ENCODE peak calls at places on chromosomes 16 and 17, in seven cellular contexts. U is IMR-90; J is CD4-positive, alpha-beta T cell; X is central memory CD4-positive, alpha-beta T cell; D is T-helper 2 cell; P is stimulated activated CD4-positive, alpha-beta T cell treated with anti-CD3 and anti-CD28 coated beads, TNF-alpha, amount 100 ng/mL, for 4 hours; E is GM19239. Y is an unnamed sample.

GRCh38 chr16:77679901-77680300 is 42.4 kb upstream of the NUDT7 start:
- DNase-seq in U (no peak), J (no peak), X (no peak), D (no peak), P (no peak), E (no peak), Y (no peak)

GRCh38 chr17:56834380-56835258 is 668 bp downstream of the DGKE start:
- DNase-seq in U (peak), J (peak), X (peak), D (peak), P (peak), E (peak), Y (peak)

GRCh38 chr16:5438591-5438990 is 341.0 kb upstream of the EEF2KMT start:
- DNase-seq in U (no peak), J (no peak), X (no peak), D (no peak), P (no peak), E (no peak), Y (no peak)

GRCh38 chr17:40695874-40696472 is 7.6 kb downstream of the KRT24 start:
- DNase-seq in U (no peak), J (no peak), X (no peak), D (no peak), P (no peak), E (no peak), Y (no peak)

GRCh38 chr16:54313789-54314188 is 27.2 kb upstream of the IRX3 start:
- DNase-seq in U (no peak), J (no peak), X (no peak), D (no peak), P (no peak), E (no peak), Y (no peak)

GRCh38 chr17:65753348-65753747 is 191.9 kb upstream of the AXIN2 start:
- DNase-seq in U (no peak), J (no peak), X (no peak), D (no peak), P (no peak), E (no peak), Y (no peak)

GRCh38 chr16:11587643-11588247 is 1.0 kb upstream of the LITAF start:
- DNase-seq in U (no peak), J (no peak), X (no peak), D (no peak), P (no peak), E (no peak), Y (no peak)

GRCh38 chr17:18139949-18140348 is 31.4 kb downstream of the MYO15A start:
- DNase-seq in U (peak), J (no peak), X (no peak), D (no peak), P (no peak), E (no peak), Y (no peak)

GRCh38 chr17:50219345-50219744 is 17.9 kb upstream of the COL1A1 start:
- DNase-seq in U (peak), J (no peak), X (no peak), D (no peak), P (no peak), E (no peak), Y (no peak)

GRCh38 chr17:19005789-19006430 is 1.3 kb upstream of the FAM83G start:
- DNase-seq in U (no peak), J (no peak), X (no peak), D (no peak), P (no peak), E (no peak), Y (no peak)

GRCh38 chr17:67606471-67606870 is 111.3 kb upstream of the NOL11 start:
- DNase-seq in U (peak), J (no peak), X (no peak), D (no peak), P (no peak), E (no peak), Y (no peak)

GRCh38 chr16:56005958-56006357 is 130.8 kb upstream of the CES5A start:
- DNase-seq in U (no peak), J (no peak), X (no peak), D (no peak), P (no peak), E (no peak), Y (no peak)

GRCh38 chr16:67372664-67373063 is 20.6 kb downstream of the TPPP3 start:
- DNase-seq in U (peak), J (no peak), X (no peak), D (no peak), P (no peak), E (no peak), Y (no peak)

GRCh38 chr16:54266363-54266955 is 20.1 kb downstream of the IRX3 start:
- DNase-seq in U (no peak), J (no peak), X (no peak), D (no peak), P (no peak), E (no peak), Y (no peak)

GRCh38 chr16:11964761-11965539 is at the start of gene TNFRSF17:
- DNase-seq in U (peak), J (no peak), X (no peak), D (no peak), P (no peak), E (no peak), Y (no peak)

GRCh38 chr16:69744363-69745231 is 10.1 kb downstream of the NOB1 start:
- DNase-seq in U (no peak), J (no peak), X (no peak), D (no peak), P (no peak), E (no peak), Y (no peak)

GRCh38 chr17:17420561-17421269 is 56.1 kb upstream of the MED9 start:
- DNase-seq in U (peak), J (no peak), X (no peak), D (no peak), P (no peak), E (no peak), Y (no peak)

GRCh38 chr16:74275031-74275636 is 21.5 kb upstream of the PSMD7 start:
- DNase-seq in U (peak), J (no peak), X (no peak), D (no peak), P (no peak), E (no peak), Y (no peak)

GRCh38 chr17:57783338-57783742 is 38.2 kb upstream of the CCDC182 start:
- DNase-seq in U (peak), J (peak), X (peak), D (peak), P (peak), E (peak), Y (peak)

GRCh38 chr17:9090641-9091096 is 69.4 kb downstream of the NTN1 start:
- DNase-seq in U (no peak), J (no peak), X (no peak), D (no peak), P (no peak), E (no peak), Y (no peak)

GRCh38 chr16:66661210-66661560 is 35.4 kb downstream of the CMTM4 start:
- DNase-seq in U (no peak), J (no peak), X (no peak), D (no peak), P (no peak), E (no peak), Y (no peak)

GRCh38 chr17:64198711-64199110 is 64.3 kb downstream of the TEX2 start:
- DNase-seq in U (no peak), J (no peak), X (no peak), D (no peak), P (no peak), E (no peak), Y (no peak)

Y was measured in memory B cell.